ENCODE peak calls at places on chromosomes 13 and 19, in seven cellular contexts. T is AG04449, Y is OCI-LY7, D is Panc1, N is breast epithelium, G is foreskin fibroblast, O is AG04450. P is an unnamed sample.

GRCh38 chr13:46295531-46296464 is 84.1 kb downstream of the LRRC63 start:
- DNase-seq in T (peak; percentile 94), Y (peak; percentile 69), D (no peak), O (peak; percentile 49), N (peak; percentile 46), G (peak; percentile 94), P (peak; percentile 84)

GRCh38 chr13:47287291-47287751 is 390.5 kb upstream of the HTR2A start:
- DNase-seq in O (peak; percentile 29), Y (no peak), D (no peak), N (no peak), G (peak; percentile 78), T (peak; percentile 57), P (no peak)

GRCh38 chr13:72983085-72983768 is 75.6 kb upstream of the KLF5 start:
- DNase-seq in Y (no peak), D (no peak), T (peak; percentile 70), G (peak; percentile 88), O (peak; percentile 13), N (no peak), P (peak; percentile 72)

GRCh38 chr13:112587359-112587766 is 590 bp downstream of the TUBGCP3 start:
- DNase-seq in T (no peak), G (peak; percentile 97), D (no peak), N (peak; percentile 67), O (peak; percentile 67), Y (peak; percentile 53), P (no peak)

GRCh38 chr13:80118099-80118498 is 222.8 kb downstream of the SPRY2 start:
- DNase-seq in D (no peak), Y (no peak), O (no peak), T (no peak), N (no peak), G (no peak), P (no peak)

GRCh38 chr19:36685835-36686234 is 1.6 kb upstream of the ZNF567 start:
- DNase-seq in D (no peak), Y (peak; percentile 36), T (no peak), O (no peak), G (peak; percentile 1), N (no peak), P (no peak)

GRCh38 chr19:55109527-55110291 is 7.7 kb downstream of the PPP1R12C start:
- DNase-seq in G (no peak), D (no peak), T (no peak), Y (no peak), O (no peak), N (no peak), P (no peak)

GRCh38 chr19:53511933-53512374 is 26.0 kb upstream of the ZNF331 start:
- DNase-seq in G (peak; percentile 59), N (peak; percentile 28), O (peak; percentile 16), D (peak; percentile 20), Y (peak; percentile 59), T (no peak), P (no peak)

GRCh38 chr19:42942187-42942789 is 5.3 kb upstream of the PSG7 start:
- DNase-seq in Y (peak; percentile 5), O (no peak), G (peak; percentile 45), N (no peak), D (no peak), T (no peak), P (no peak)

GRCh38 chr19:15551183-15552004 is 43.1 kb downstream of the CYP4F22 start:
- DNase-seq in Y (peak; percentile 23), G (peak; percentile 19), O (no peak), D (no peak), T (no peak), N (no peak), P (no peak)

GRCh38 chr19:37980419-37980975 is 73.5 kb downstream of the SIPA1L3 start:
- DNase-seq in Y (no peak), G (no peak), D (no peak), O (no peak), N (no peak), T (no peak), P (peak; percentile 99)

GRCh38 chr13:95192998-95193397 is 108.3 kb downstream of the ABCC4 start:
- DNase-seq in D (no peak), Y (no peak), O (no peak), T (no peak), G (no peak), N (no peak), P (no peak)

GRCh38 chr13:34942732-34943674 is 933 bp downstream of the NBEA start:
- DNase-seq in N (no peak), Y (peak; percentile 28), T (no peak), O (no peak), D (no peak), G (peak; percentile 46), P (no peak)

GRCh38 chr13:99796175-99796819 is 175.3 kb downstream of the ZIC5 start:
- DNase-seq in D (no peak), G (peak; percentile 52), N (no peak), Y (peak; percentile 14), O (peak; percentile 2), T (no peak), P (no peak)

GRCh38 chr13:97165527-97166425 is 56.4 kb upstream of the MBNL2 start:
- DNase-seq in N (no peak), O (no peak), D (no peak), T (no peak), G (no peak), Y (no peak), P (no peak)

GRCh38 chr13:107881362-107881761 is 334.0 kb downstream of the LIG4 start:
- DNase-seq in D (no peak), T (no peak), G (no peak), O (no peak), N (no peak), Y (no peak), P (no peak)

GRCh38 chr19:50465986-50466771 is 10.1 kb upstream of the EMC10 start:
- DNase-seq in G (peak; percentile 14), O (no peak), D (no peak), N (no peak), T (no peak), Y (no peak), P (no peak)

GRCh38 chr19:13876834-13877233 is at the start of gene NANOS3:
- DNase-seq in O (no peak), T (no peak), Y (no peak), G (no peak), N (no peak), D (no peak), P (no peak)

GRCh38 chr19:18848860-18849661 is 17.3 kb downstream of the UPF1 start:
- DNase-seq in O (no peak), G (peak; percentile 85), T (no peak), Y (no peak), D (no peak), N (peak; percentile 53), P (no peak)

GRCh38 chr19:41324921-41325639 is 15.1 kb downstream of the CCDC97 start:
- DNase-seq in N (peak; percentile 53), D (no peak), T (no peak), O (no peak), G (peak; percentile 77), Y (no peak), P (no peak)

GRCh38 chr19:12785431-12786011 is 5.8 kb upstream of the JUNB start:
- DNase-seq in D (no peak), Y (no peak), O (no peak), N (no peak), G (peak; percentile 18), T (no peak), P (no peak)

GRCh38 chr13:45198924-45199323 is 1.9 kb downstream of the KCTD4 start:
- DNase-seq in G (no peak), N (no peak), O (no peak), Y (no peak), T (no peak), D (no peak), P (no peak)

GRCh38 chr19:40217027-40217810 is 965 bp downstream of the TTC9B start:
- DNase-seq in Y (peak; percentile 28), D (peak; percentile 83), O (no peak), T (no peak), G (no peak), N (no peak), P (no peak)

GRCh38 chr13:102128216-102128800 is 273.5 kb downstream of the FGF14 start:
- DNase-seq in T (no peak), G (peak; percentile 94), Y (no peak), N (no peak), O (no peak), D (no peak), P (peak; percentile 83)

GRCh38 chr19:43465468-43466120 is at the start of gene LYPD3:
- DNase-seq in Y (no peak), N (peak; percentile 89), G (peak; percentile 87), T (no peak), O (no peak), D (no peak), P (no peak)

GRCh38 chr19:49859838-49860715 is 7.3 kb downstream of the PNKP start:
- DNase-seq in G (peak; percentile 22), N (no peak), T (no peak), D (no peak), Y (no peak), O (no peak), P (no peak)

GRCh38 chr19:32138416-32138815 is 207.0 kb upstream of the ZNF507 start:
- DNase-seq in O (no peak), N (no peak), T (no peak), Y (no peak), D (no peak), G (no peak), P (no peak)

GRCh38 chr19:9936151-9937000 is at the start of gene OLFM2:
- DNase-seq in N (no peak), D (no peak), O (no peak), G (no peak), T (no peak), Y (no peak), P (no peak)
- H3K4me3 ChIP-seq in N (peak within 1 kb of the TSS; percentile 58), D (no peak within 1 kb of the TSS), O (peak within 1 kb of the TSS; percentile 48), G (peak within 1 kb of the TSS; percentile 55), T (peak within 1 kb of the TSS; percentile 63), Y (no peak within 1 kb of the TSS), P (no peak within 1 kb of the TSS)

DNA sequence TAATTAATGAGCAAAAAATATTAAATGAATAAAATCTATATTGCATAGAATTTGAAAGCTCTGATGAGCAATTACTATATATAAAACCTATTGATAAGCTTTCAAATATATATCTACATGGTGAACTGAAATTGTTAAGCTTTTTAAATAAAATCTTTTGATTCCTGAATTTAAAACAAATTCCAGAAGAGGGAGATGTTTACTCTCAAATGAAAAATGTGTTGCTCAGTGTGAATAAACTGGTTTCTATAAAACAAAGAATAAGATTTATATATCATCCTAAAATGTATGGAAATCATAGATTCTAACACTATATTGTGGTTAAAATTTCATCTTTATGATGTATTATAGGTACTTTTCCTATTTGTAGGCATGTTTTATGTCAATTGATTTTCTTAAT is 171.5 kb upstream of the SLITRK6 start:
- DNase-seq in D (no peak), N (no peak), T (no peak), O (no peak), G (no peak), Y (no peak), P (no peak)
- TF ChIP-seq CTCF in D (no peak), N (no peak), T (no peak), O (no peak), G (no peak), Y (no peak), P (no peak)

DNA sequence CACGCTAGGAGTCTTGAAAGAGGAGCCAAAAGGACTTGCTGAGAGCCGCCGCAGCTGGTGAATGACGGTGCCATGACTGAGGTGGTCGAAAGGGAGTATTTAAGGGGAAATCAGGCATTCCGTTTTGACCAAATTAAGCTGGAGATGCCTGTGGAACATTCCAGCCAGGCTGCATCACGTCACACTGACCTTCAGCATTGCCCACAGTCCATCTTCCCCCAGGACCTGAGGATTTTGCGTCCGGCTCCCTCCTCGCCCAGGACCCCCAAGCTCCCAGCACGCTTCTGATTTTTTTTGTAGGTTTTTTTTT is 12.0 kb downstream of the CYTH2 start:
- DNase-seq in G (no peak), O (peak; percentile 11), D (no peak), T (no peak), Y (no peak), N (no peak), P (no peak)
- H3K4me3 ChIP-seq in G (peak overlapping the region; percentile 51), O (no peak overlapping the region), D (no peak overlapping the region), T (peak overlapping the region; percentile 42), Y (no peak overlapping the region), N (peak overlapping the region; percentile 52), P (no peak overlapping the region)

GRCh38 chr13:98262307-98262706 is 85.2 kb upstream of the RNF113B start:
- DNase-seq in D (no peak), N (no peak), T (no peak), Y (no peak), G (no peak), O (no peak), P (no peak)
- TF ChIP-seq CTCF in D (no peak), N (no peak), T (no peak), Y (no peak), G (no peak), O (no peak), P (no peak)